ENCODE peak calls at places on chromosomes 4 and X, in nine cellular contexts. Z is HEK293T, P is EL, V is substantia nigra, N is NCI-H1436 treated with DMSO at 0.1 percent for 48 hours, L is midbrain, X is C1 segment of cervical spinal cord, O is M059J, C is mucosa of descending colon. T is an unnamed sample.

GRCh38 chrX:123392921-123393320 is 208.8 kb downstream of the GRIA3 start:
- DNase-seq in X (no peak), L (no peak), C (no peak), O (no peak), P (no peak), V (no peak), Z (no peak), N (no peak), T (no peak)

GRCh38 chr4:48017108-48017527 is 546 bp downstream of the NIPAL1 start:
- DNase-seq in O (peak), V (no peak), P (peak), Z (peak), N (no peak), L (no peak), X (no peak), C (peak), T (peak)

GRCh38 chr4:111391864-111392263 is 753.4 kb upstream of the FAM241A start:
- DNase-seq in C (no peak), Z (no peak), N (no peak), X (no peak), L (no peak), V (no peak), P (no peak), O (no peak), T (no peak)

GRCh38 chr4:23374280-23374679 is 515.6 kb downstream of the PPARGC1A start:
- DNase-seq in X (no peak), Z (no peak), V (no peak), L (no peak), N (no peak), O (peak), P (no peak), C (no peak), T (no peak)

GRCh38 chr4:20370284-20370683 is 118.6 kb downstream of the SLIT2 start:
- DNase-seq in N (no peak), Z (no peak), L (no peak), V (no peak), O (no peak), C (no peak), X (no peak), P (peak), T (no peak)

GRCh38 chr4:37008199-37008598 is 236.3 kb upstream of the NWD2 start:
- DNase-seq in V (no peak), X (no peak), P (no peak), O (peak), N (no peak), C (peak), Z (no peak), L (no peak), T (peak)

GRCh38 chr4:6773106-6773505 is 9.4 kb upstream of the KIAA0232 start:
- DNase-seq in N (no peak), X (no peak), O (peak), L (no peak), P (no peak), Z (no peak), C (no peak), V (no peak), T (peak)

GRCh38 chr4:5100336-5100735 is 49.1 kb downstream of the STK32B start:
- DNase-seq in C (no peak), N (no peak), P (no peak), Z (no peak), X (no peak), V (no peak), L (no peak), O (no peak), T (no peak)

GRCh38 chrX:43559643-43560042 is 96.5 kb upstream of the MAOA start:
- DNase-seq in Z (peak), C (peak), L (peak), O (peak), X (no peak), N (no peak), V (peak), P (peak), T (peak)

GRCh38 chr4:86544313-86544966 is 49.7 kb upstream of the PTPN13 start:
- DNase-seq in V (no peak), C (no peak), L (no peak), X (no peak), P (no peak), O (peak), Z (no peak), N (no peak), T (no peak)

GRCh38 chrX:112368371-112368770 is 285.8 kb upstream of the TRPC5 start:
- DNase-seq in O (peak), V (no peak), Z (peak), N (no peak), P (no peak), L (no peak), C (no peak), X (no peak), T (no peak)

GRCh38 chr4:24995346-24995745 is 35.4 kb downstream of the LGI2 start:
- DNase-seq in V (no peak), X (no peak), Z (no peak), L (no peak), N (no peak), P (no peak), C (no peak), O (no peak), T (no peak)